ENCODE peak calls at places on chromosomes 11 and 22, in five cellular contexts. I is SK-N-SH, P is HEK293T, G is K562, N is GM12878. Z is an unnamed sample.

GRCh38 chr22:40862013-40862412 is at the start of gene DNAJB7:
- DNase-seq in I (no peak), P (no peak), G (no peak), N (no peak), Z (no peak)

GRCh38 chr11:119342362-119343130 is 1.9 kb upstream of the C1QTNF5 start:
- DNase-seq in I (no peak), P (no peak), G (no peak), N (no peak), Z (no peak)

GRCh38 chr11:6655020-6655789 is 404 bp downstream of the DCHS1 start:
- DNase-seq in I (peak), P (no peak), G (no peak), N (no peak), Z (no peak)

GRCh38 chr22:46457502-46458488 is 79.6 kb downstream of the CELSR1 start:
- DNase-seq in I (peak), P (no peak), G (no peak), N (no peak), Z (no peak)

GRCh38 chr11:16818284-16818683 is 79.8 kb downstream of the C11orf58 start:
- DNase-seq in I (no peak), P (no peak), G (no peak), N (no peak), Z (peak)

GRCh38 chr11:12161603-12162350 is 51.4 kb downstream of the MICAL2 start:
- DNase-seq in I (no peak), P (no peak), G (no peak), N (no peak), Z (no peak)

GRCh38 chr11:34240150-34240494 is 117.7 kb downstream of the ABTB2 start:
- DNase-seq in I (no peak), P (no peak), G (no peak), N (no peak), Z (no peak)

GRCh38 chr11:26276798-26277424 is 55.0 kb upstream of the ANO3 start:
- DNase-seq in I (peak), P (peak), G (peak), N (no peak), Z (peak)

GRCh38 chr11:48093795-48094642 is 113.7 kb downstream of the PTPRJ start:
- DNase-seq in I (no peak), P (no peak), G (no peak), N (no peak), Z (peak)

GRCh38 chr22:48748113-48748859 is 1079.4 kb downstream of the BRD1 start:
- DNase-seq in I (no peak), P (no peak), G (no peak), N (no peak), Z (no peak)

GRCh38 chr11:43953521-43953920 is 11.1 kb downstream of the C11orf96 start:
- DNase-seq in I (no peak), P (no peak), G (no peak), N (no peak), Z (no peak)

GRCh38 chr11:119619665-119620064 is 109.3 kb downstream of the NECTIN1 start:
- DNase-seq in I (no peak), P (no peak), G (no peak), N (peak), Z (no peak)

GRCh38 chr11:112087212-112087611 is 539 bp downstream of the SDHD start:
- DNase-seq in I (no peak), P (peak), G (peak), N (no peak), Z (no peak)

GRCh38 chr22:25645964-25646363 is 81.5 kb downstream of the GRK3 start:
- DNase-seq in I (no peak), P (no peak), G (no peak), N (no peak), Z (no peak)

GRCh38 chr22:40051322-40051721 is 56.6 kb downstream of the FAM83F start:
- DNase-seq in I (no peak), P (no peak), G (peak), N (no peak), Z (no peak)

GRCh38 chr11:3616721-3617460 is 24.9 kb downstream of the ART5 start:
- DNase-seq in I (no peak), P (no peak), G (no peak), N (no peak), Z (no peak)

GRCh38 chr22:48180631-48181030 is 1418.2 kb downstream of the TBC1D22A start:
- DNase-seq in I (no peak), P (no peak), G (no peak), N (no peak), Z (no peak)

GRCh38 chr11:83192846-83193245 is 666 bp upstream of the ANKRD42 start:
- DNase-seq in I (no peak), P (no peak), G (no peak), N (no peak), Z (peak)

GRCh38 chr22:32926600-32926999 is 125.1 kb downstream of the TIMP3 start:
- DNase-seq in I (no peak), P (peak), G (peak), N (no peak), Z (peak)

GRCh38 chr11:94604496-94604895 is 37.3 kb downstream of the PIWIL4 start:
- DNase-seq in I (no peak), P (no peak), G (no peak), N (no peak), Z (no peak)

GRCh38 chr11:132742929-132743328 is 789.4 kb downstream of the OPCML start:
- DNase-seq in I (no peak), P (no peak), G (no peak), N (no peak), Z (no peak)

GRCh38 chr11:111537336-111537860 is 3.1 kb upstream of the LAYN start:
- DNase-seq in I (no peak), P (no peak), G (no peak), N (no peak), Z (no peak)

GRCh38 chr11:95345651-95346050 is 114.6 kb upstream of the SESN3 start:
- DNase-seq in I (no peak), P (no peak), G (no peak), N (no peak), Z (no peak)

GRCh38 chr11:111531687-111532364 is 8.7 kb upstream of the LAYN start:
- DNase-seq in I (no peak), P (no peak), G (no peak), N (peak), Z (no peak)

GRCh38 chr11:116202922-116203321 is 569.9 kb downstream of the BUD13 start:
- DNase-seq in I (no peak), P (no peak), G (no peak), N (no peak), Z (no peak)

GRCh38 chr11:3035333-3035732 is 21.9 kb downstream of the CARS1 start:
- DNase-seq in I (no peak), P (no peak), G (no peak), N (no peak), Z (no peak)

GRCh38 chr11:100328626-100329340 is 358.3 kb upstream of the ARHGAP42 start:
- DNase-seq in I (no peak), P (no peak), G (no peak), N (no peak), Z (no peak)

GRCh38 chr11:83801799-83802198 is 515.6 kb upstream of the CCDC90B start:
- DNase-seq in I (no peak), P (no peak), G (no peak), N (no peak), Z (no peak)

GRCh38 chr11:6351782-6352181 is 31.5 kb upstream of the CAVIN3 start:
- DNase-seq in I (no peak), P (no peak), G (no peak), N (no peak), Z (no peak)

DNA sequence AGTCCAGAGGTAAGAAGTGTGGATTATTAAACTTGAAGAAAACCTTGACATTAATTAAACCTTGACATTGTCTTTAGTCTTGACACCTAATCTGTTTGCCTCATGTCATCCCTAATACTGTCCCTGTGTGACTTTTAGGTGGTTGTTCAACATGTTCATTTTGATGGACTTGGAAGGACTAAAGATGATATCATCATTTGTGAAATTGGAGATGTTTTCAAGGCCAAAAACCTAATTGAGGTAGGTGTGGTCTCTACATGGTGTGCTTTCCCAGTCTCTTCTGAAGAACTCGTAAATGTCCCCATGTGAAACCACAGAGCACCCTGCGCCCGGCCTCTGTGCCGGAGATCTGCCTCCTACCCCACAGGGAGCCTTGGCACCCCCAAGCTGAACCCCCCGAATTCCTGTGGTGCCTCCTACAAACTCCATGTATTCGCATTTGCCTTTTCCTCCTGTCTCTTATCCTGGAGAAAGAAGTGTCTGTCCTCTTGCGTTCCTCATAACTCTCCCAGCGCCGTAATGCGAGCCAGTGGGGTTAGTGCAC is 9.1 kb downstream of the SAMM50 start:
- DNase-seq in I (no peak), P (no peak), G (no peak), N (no peak), Z (no peak)
- TF ChIP-seq FOXM1 in I (no peak), P (no peak), G (no peak), N (no peak), Z (no peak)

DNA sequence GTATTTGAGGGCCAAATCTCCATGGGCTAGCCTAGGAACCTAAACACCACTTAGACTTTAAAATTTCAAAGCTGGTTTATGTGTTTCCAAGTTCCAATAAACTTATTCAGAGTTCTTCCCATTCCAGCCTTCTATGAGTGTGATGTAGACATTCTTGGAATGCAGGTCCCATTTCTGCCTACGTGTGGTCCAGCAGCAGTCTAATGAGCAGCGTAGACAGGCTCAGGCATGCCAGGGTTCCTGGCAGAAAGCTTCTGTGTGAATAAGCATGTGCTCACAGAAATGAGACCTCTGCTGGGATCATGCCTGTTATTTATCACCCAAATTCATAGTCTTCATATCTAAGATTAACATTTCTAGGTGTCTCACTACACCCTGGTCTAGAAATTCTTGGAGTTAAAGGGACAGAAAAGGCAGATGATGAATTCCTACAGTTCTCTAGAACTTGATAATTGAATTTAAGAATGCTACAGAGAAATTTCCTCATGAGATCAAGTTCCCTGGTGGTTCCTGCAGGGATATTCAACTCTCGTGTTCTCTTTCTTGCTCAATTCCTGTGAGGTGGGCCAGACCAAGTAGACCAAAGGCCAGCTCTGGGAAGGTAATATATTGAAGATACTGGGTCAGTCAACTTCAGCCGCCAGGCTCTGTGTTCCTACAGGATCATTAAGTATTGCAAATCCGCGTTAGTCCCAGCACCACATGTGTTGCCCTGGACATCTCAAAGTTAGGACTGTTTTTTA is 17.6 kb downstream of the RNF185 start:
- DNase-seq in I (no peak), P (no peak), G (no peak), N (no peak), Z (no peak)
- TF ChIP-seq FOXM1 in I (no peak), P (no peak), G (no peak), N (no peak), Z (no peak)

DNA sequence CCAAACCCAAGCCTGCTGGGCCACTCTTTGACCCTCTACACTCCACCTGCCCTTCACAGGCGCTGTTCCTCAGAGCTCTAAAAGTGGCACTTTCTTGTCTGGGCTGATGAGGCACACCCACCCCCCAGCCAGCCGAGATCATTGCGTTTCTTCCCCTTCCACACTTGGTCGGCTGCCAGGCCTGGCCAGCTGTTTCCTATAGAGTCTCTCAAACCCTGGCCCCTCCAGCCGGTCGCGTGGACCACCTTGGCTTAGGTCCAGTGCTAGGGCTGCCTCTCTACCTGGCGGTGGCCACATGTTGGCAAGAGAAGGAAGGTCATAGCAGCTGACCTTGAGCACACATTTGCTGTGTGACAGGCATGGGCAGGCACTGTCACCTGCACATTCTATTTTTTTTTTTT is 60.6 kb downstream of the PPP6R2 start:
- DNase-seq in I (peak), P (no peak), G (no peak), N (no peak), Z (no peak)
- TF ChIP-seq FOXM1 in I (no peak), P (no peak), G (no peak), N (no peak), Z (no peak)

GRCh38 chr22:37069719-37070118 is 18.2 kb downstream of the KCTD17 start:
- DNase-seq in I (no peak), P (no peak), G (no peak), N (no peak), Z (no peak)

GRCh38 chr22:37070744-37071143 is 19.2 kb downstream of the KCTD17 start:
- DNase-seq in I (no peak), P (no peak), G (no peak), N (no peak), Z (no peak)

GRCh38 chr22:37069319-37069718 is 17.8 kb downstream of the KCTD17 start:
- DNase-seq in I (no peak), P (no peak), G (no peak), N (no peak), Z (no peak)

GRCh38 chr22:37070334-37070733 is 18.8 kb downstream of the KCTD17 start:
- DNase-seq in I (no peak), P (no peak), G (no peak), N (no peak), Z (no peak)

GRCh38 chr22:37068859-37069258 is 17.3 kb downstream of the KCTD17 start:
- DNase-seq in I (peak), P (no peak), G (no peak), N (no peak), Z (no peak)
- TF ChIP-seq FOXM1 in I (no peak), P (no peak), G (no peak), N (no peak), Z (no peak)

GRCh38 chr22:36029406-36029755 is 757 bp upstream of the RBFOX2 start:
- DNase-seq in I (no peak), P (no peak), G (no peak), N (no peak), Z (no peak)

GRCh38 chr22:36026741-36027140 is 1.9 kb downstream of the RBFOX2 start:
- DNase-seq in I (no peak), P (no peak), G (no peak), N (no peak), Z (no peak)

GRCh38 chr22:36027960-36028645 is 521 bp downstream of the RBFOX2 start:
- DNase-seq in I (peak), P (peak), G (no peak), N (no peak), Z (no peak)

GRCh38 chr22:36028646-36029405 is at the start of gene RBFOX2:
- DNase-seq in I (peak), P (peak), G (peak), N (no peak), Z (peak)

GRCh38 chr22:36027579-36027959 is 1.1 kb downstream of the RBFOX2 start:
- DNase-seq in I (no peak), P (no peak), G (no peak), N (no peak), Z (no peak)
- TF ChIP-seq FOXM1 in I (no peak), P (no peak), G (no peak), N (no peak), Z (no peak)

DNA sequence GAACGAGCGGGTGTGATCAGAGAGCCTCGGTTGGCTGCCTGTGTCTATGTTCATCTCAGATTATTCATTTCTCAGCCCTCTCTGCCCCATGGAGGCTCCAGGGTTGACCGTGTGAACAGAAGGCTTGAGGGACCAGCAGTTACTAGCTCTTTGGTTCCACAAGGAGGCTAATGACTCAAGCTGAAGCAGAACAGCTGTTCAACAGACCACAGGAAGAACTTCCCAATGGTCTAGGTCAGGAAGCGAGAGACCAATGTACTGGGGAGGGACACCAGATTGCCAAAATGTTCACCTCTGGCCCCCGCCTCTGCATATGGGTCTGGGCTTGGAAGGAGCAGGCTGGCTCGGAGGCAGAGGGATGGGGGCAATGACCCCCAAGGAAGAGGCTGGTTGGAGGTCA is 14.7 kb upstream of the PDE2A start:
- DNase-seq in I (no peak), P (no peak), G (no peak), N (no peak), Z (no peak)
- TF ChIP-seq FOXM1 in I (no peak), P (no peak), G (no peak), N (no peak), Z (no peak)

DNA sequence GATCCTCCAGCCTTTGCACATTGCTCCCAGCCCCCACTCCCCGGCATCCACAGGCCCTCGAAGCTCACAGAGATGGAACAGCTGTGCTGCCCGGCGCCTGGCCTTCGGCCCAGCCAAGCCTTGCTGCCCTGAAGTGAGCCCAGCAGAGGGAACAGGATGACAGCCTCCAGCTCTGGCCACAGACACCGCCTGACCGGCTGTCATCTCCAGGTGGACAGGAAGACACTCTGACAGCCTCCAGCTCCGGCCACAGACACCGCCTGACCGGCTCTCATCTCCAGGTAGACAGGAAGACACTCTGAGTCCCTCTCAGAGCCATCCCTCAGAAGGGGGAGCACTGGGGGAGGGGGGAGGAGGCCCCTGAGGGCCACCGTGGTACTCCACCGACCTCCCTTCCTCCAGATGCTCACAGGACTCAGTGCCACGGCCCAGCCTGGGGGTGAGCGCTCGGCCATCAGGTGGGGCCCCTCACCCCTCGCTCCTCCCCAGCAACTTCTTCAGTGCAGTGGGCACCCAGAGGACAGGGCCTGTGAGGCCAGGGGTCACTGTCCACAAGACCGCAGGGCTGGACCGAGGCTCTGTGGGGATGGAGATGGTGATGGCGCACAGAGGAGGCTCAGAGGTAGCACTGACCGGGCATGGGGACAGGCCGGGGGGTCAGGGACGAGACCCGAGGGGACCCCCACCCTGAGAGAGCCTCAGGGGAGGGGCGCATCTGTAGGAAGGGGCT is 58.5 kb downstream of the BRD1 start:
- DNase-seq in I (peak), P (no peak), G (no peak), N (no peak), Z (no peak)
- TF ChIP-seq FOXM1 in I (no peak), P (no peak), G (no peak), N (no peak), Z (no peak)

DNA sequence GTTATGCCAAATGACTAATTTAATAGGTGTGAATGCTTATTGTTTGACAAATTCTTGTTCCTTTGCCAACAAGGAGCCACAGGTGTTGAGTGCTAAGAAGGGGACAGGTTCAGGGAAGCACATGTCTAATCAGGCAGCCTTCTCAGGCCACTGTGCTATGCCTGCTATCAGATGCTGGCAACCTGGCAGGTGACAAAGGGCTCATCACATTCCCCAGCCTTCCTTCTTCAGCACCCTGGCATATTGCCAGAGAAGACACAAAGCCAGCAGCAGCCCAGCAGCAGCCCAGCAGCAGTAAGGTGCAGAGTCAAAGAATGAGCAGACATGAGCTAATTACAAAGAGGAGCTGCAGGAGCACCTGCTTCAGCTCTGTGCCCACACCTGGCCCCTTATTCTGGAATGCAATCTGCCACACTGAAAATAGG is 68.2 kb downstream of the GUCY1A2 start:
- DNase-seq in I (no peak), P (no peak), G (no peak), N (no peak), Z (no peak)
- TF ChIP-seq FOXM1 in I (no peak), P (no peak), G (no peak), N (no peak), Z (no peak)

Z was measured in HepG2.